ENCODE peak calls at places on chromosomes 16 and 17, in eight cellular contexts. X is upper lobe of right lung, J is spleen, C is right cardiac atrium, K is mesendoderm, E is left ventricle myocardium inferior, A is GM23338, H is tibial artery. S is an unnamed sample.

GRCh38 chr16:80807916-80808315 is 3.5 kb upstream of the CDYL2 start:
- DNase-seq in X (no peak), J (no peak), C (no peak), K (no peak), E (no peak), A (no peak), H (no peak), S (no peak)

GRCh38 chr17:4710693-4711634 is 532 bp downstream of the ARRB2 start:
- DNase-seq in X (no peak), J (no peak), C (peak; percentile 47), K (no peak), E (no peak), A (no peak), H (no peak), S (no peak)

GRCh38 chr17:74751210-74751529 is 2.7 kb downstream of the NHERF1 start:
- DNase-seq in X (no peak), J (no peak), C (no peak), K (no peak), E (no peak), A (no peak), H (no peak), S (no peak)

GRCh38 chr17:7586673-7587419 is 3.0 kb downstream of the SOX15 start:
- DNase-seq in X (no peak), J (no peak), C (no peak), K (peak; percentile 71), E (no peak), A (peak; percentile 66), H (no peak), S (no peak)

GRCh38 chr17:16215965-16216316 is 607 bp upstream of the NCOR1 start:
- DNase-seq in X (no peak), J (no peak), C (no peak), K (no peak), E (no peak), A (peak; percentile 78), H (peak; percentile 71), S (peak; percentile 34)

GRCh38 chr17:60472449-60472848 is 50.2 kb downstream of the CHCT1 start:
- DNase-seq in X (no peak), J (no peak), C (no peak), K (no peak), E (no peak), A (no peak), H (no peak), S (no peak)

GRCh38 chr17:29577778-29578211 is 9.3 kb downstream of the TP53I13 start:
- DNase-seq in X (no peak), J (no peak), C (peak; percentile 69), K (no peak), E (no peak), A (no peak), H (peak; percentile 71), S (peak; percentile 44)

GRCh38 chr16:57092786-57093301 is 461 bp downstream of the CPNE2 start:
- DNase-seq in X (peak; percentile 84), J (peak; percentile 92), C (peak; percentile 47), K (peak; percentile 56), E (peak; percentile 47), A (peak; percentile 69), H (no peak), S (peak; percentile 70)

GRCh38 chr16:66548868-66549267 is 1.1 kb downstream of the TK2 start:
- DNase-seq in X (no peak), J (no peak), C (no peak), K (no peak), E (no peak), A (no peak), H (no peak), S (no peak)

GRCh38 chr16:52912565-52913173 is 140.0 kb downstream of the CHD9NB start:
- DNase-seq in X (peak; percentile 66), J (no peak), C (peak; percentile 55), K (peak; percentile 83), E (peak; percentile 34), A (peak; percentile 84), H (no peak), S (peak; percentile 69)

GRCh38 chr17:30550512-30551273 is 73.5 kb downstream of the GOSR1 start:
- DNase-seq in X (no peak), J (peak; percentile 88), C (no peak), K (no peak), E (no peak), A (no peak), H (peak; percentile 45), S (peak; percentile 88)

GRCh38 chr17:57823469-57824401 is 26.1 kb downstream of the MRPS23 start:
- DNase-seq in X (no peak), J (no peak), C (no peak), K (no peak), E (no peak), A (no peak), H (no peak), S (no peak)

GRCh38 chr16:1451702-1452392 is 7.5 kb upstream of the CCDC154 start:
- DNase-seq in X (no peak), J (no peak), C (no peak), K (no peak), E (no peak), A (no peak), H (no peak), S (no peak)

GRCh38 chr16:24906901-24907300 is 61.1 kb downstream of the SLC5A11 start:
- DNase-seq in X (no peak), J (peak; percentile 65), C (no peak), K (no peak), E (no peak), A (no peak), H (no peak), S (no peak)

GRCh38 chr16:85399583-85400284 is 213.4 kb upstream of the GSE1 start:
- DNase-seq in X (peak; percentile 56), J (peak; percentile 65), C (peak; percentile 13), K (no peak), E (peak; percentile 7), A (no peak), H (peak; percentile 56), S (no peak)

GRCh38 chr16:85484337-85485295 is 128.5 kb upstream of the GSE1 start:
- DNase-seq in X (peak; percentile 94), J (no peak), C (no peak), K (no peak), E (no peak), A (no peak), H (no peak), S (no peak)

GRCh38 chr16:79599256-79599836 is 1.2 kb downstream of the MAF start:
- DNase-seq in X (peak; percentile 71), J (peak; percentile 87), C (peak; percentile 33), K (peak; percentile 42), E (peak; percentile 29), A (peak; percentile 45), H (no peak), S (no peak)

GRCh38 chr16:50841081-50841886 is 99.4 kb downstream of the CYLD start:
- DNase-seq in X (no peak), J (no peak), C (no peak), K (peak; percentile 67), E (no peak), A (peak; percentile 78), H (no peak), S (no peak)

GRCh38 chr16:74651841-74652240 is 14.8 kb downstream of the RFWD3 start:
- DNase-seq in X (no peak), J (no peak), C (no peak), K (no peak), E (no peak), A (no peak), H (no peak), S (no peak)

GRCh38 chr17:36133629-36134259 is 30.1 kb downstream of the CCL4 start:
- DNase-seq in X (no peak), J (no peak), C (no peak), K (no peak), E (no peak), A (no peak), H (no peak), S (no peak)

GRCh38 chr16:30552956-30553355 is 5.2 kb downstream of the ZNF764 start:
- DNase-seq in X (no peak), J (no peak), C (no peak), K (no peak), E (no peak), A (no peak), H (no peak), S (no peak)

GRCh38 chr17:32596666-32597065 is 109.9 kb downstream of the CDK5R1 start:
- DNase-seq in X (no peak), J (no peak), C (no peak), K (peak; percentile 26), E (no peak), A (no peak), H (no peak), S (no peak)

GRCh38 chr16:73000020-73000906 is 47.7 kb downstream of the ZFHX3 start:
- DNase-seq in X (peak; percentile 55), J (no peak), C (peak; percentile 76), K (no peak), E (peak; percentile 51), A (no peak), H (peak; percentile 79), S (no peak)

GRCh38 chr17:2975469-2975958 is 87.9 kb downstream of the OR1D5 start:
- DNase-seq in X (peak; percentile 59), J (no peak), C (no peak), K (peak; percentile 33), E (no peak), A (no peak), H (peak; percentile 48), S (peak; percentile 66)
- H3K4me3 ChIP-seq in X (peak overlapping the region; percentile 50), J (peak overlapping the region; percentile 12), C (no peak overlapping the region), K (no peak overlapping the region), E (peak overlapping the region; percentile 30), A (no peak overlapping the region), H (peak overlapping the region; percentile 24), S (peak overlapping the region; percentile 79)

GRCh38 chr17:39618252-39618913 is 8.4 kb upstream of the PPP1R1B start:
- DNase-seq in X (no peak), J (no peak), C (no peak), K (no peak), E (no peak), A (peak; percentile 49), H (no peak), S (no peak)
- H3K27me3 ChIP-seq in X (peaks cover 6% of the 10 kb centered on the region), J (peaks cover 8% of the 10 kb centered on the region), C (no peaks in the 10 kb centered on the region), K (peaks cover 26% of the 10 kb centered on the region), E (peaks cover 34% of the 10 kb centered on the region), A (peaks cover 89% of the 10 kb centered on the region), H (peaks cover 49% of the 10 kb centered on the region), S (peaks cover 3% of the 10 kb centered on the region)

GRCh38 chr16:9251026-9251425 is 159.6 kb downstream of the HAPSTR1 start:
- DNase-seq in X (no peak), J (no peak), C (no peak), K (peak; percentile 22), E (no peak), A (no peak), H (no peak), S (no peak)
- H3K4me3 ChIP-seq in X (no peak overlapping the region), J (no peak overlapping the region), C (no peak overlapping the region), K (no peak overlapping the region), E (no peak overlapping the region), A (no peak overlapping the region), H (no peak overlapping the region), S (no peak overlapping the region)

GRCh38 chr17:73170921-73171320 is 6.1 kb downstream of the SSTR2 start:
- DNase-seq in X (no peak), J (no peak), C (no peak), K (no peak), E (no peak), A (no peak), H (no peak), S (no peak)

GRCh38 chr17:73166731-73167581 is 2.1 kb downstream of the SSTR2 start:
- DNase-seq in X (no peak), J (no peak), C (no peak), K (no peak), E (no peak), A (no peak), H (no peak), S (no peak)

GRCh38 chr17:73165616-73166404 is 1.0 kb downstream of the SSTR2 start:
- DNase-seq in X (no peak), J (no peak), C (no peak), K (no peak), E (no peak), A (peak; percentile 50), H (no peak), S (no peak)

GRCh38 chr17:73170324-73170723 is 5.5 kb downstream of the SSTR2 start:
- DNase-seq in X (no peak), J (no peak), C (no peak), K (peak; percentile 43), E (no peak), A (no peak), H (no peak), S (no peak)

GRCh38 chr17:73168667-73169066 is 3.9 kb downstream of the SSTR2 start:
- DNase-seq in X (no peak), J (no peak), C (no peak), K (no peak), E (no peak), A (no peak), H (no peak), S (no peak)
- H3K27me3 ChIP-seq in X (peaks cover 30% of the 10 kb centered on the region), J (peaks cover 39% of the 10 kb centered on the region), C (no peaks in the 10 kb centered on the region), K (peaks cover 19% of the 10 kb centered on the region), E (peaks cover 61% of the 10 kb centered on the region), A (peaks cover 51% of the 10 kb centered on the region), H (peaks cover 41% of the 10 kb centered on the region), S (peaks cover 38% of the 10 kb centered on the region)

S was measured in MG63.